ENCODE peak calls at places on chromosomes 2 and 18, in seven cellular contexts. S is A172; Q is CD4-positive, alpha-beta T cell; P is NCI-H1105; X is fibroblast of villous mesenchyme; V is naive B cell; G is stimulated activated CD8-positive, alpha-beta memory T cell treated with anti-CD3 and anti-CD28 coated beads, Interleukin-2, amount 100 ng/mL, for 48 hours. F is an unnamed sample.

GRCh38 chr2:105489168-105489878 is 90.5 kb upstream of the FHL2 start:
- DNase-seq in S (peak), Q (no peak), P (no peak), X (no peak), V (no peak), G (no peak), F (no peak)

GRCh38 chr2:20507166-20507692 is 60.4 kb downstream of the RHOB start:
- DNase-seq in S (peak), Q (no peak), P (no peak), X (peak), V (no peak), G (no peak), F (peak)

GRCh38 chr2:196187898-196188458 is 16.6 kb upstream of the STK17B start:
- DNase-seq in S (no peak), Q (no peak), P (no peak), X (no peak), V (no peak), G (no peak), F (no peak)

GRCh38 chr18:8741524-8741923 is 36.2 kb downstream of the MTCL1 start:
- DNase-seq in S (no peak), Q (no peak), P (peak), X (no peak), V (no peak), G (no peak), F (no peak)

GRCh38 chr2:45024600-45025291 is 15.5 kb upstream of the SIX2 start:
- DNase-seq in S (peak), Q (no peak), P (no peak), X (peak), V (no peak), G (no peak), F (no peak)

GRCh38 chr2:189204322-189204941 is 24.9 kb upstream of the COL5A2 start:
- DNase-seq in S (peak), Q (no peak), P (no peak), X (peak), V (no peak), G (no peak), F (no peak)

GRCh38 chr2:233312874-233313273 is 5.3 kb downstream of the SAG start:
- DNase-seq in S (no peak), Q (no peak), P (no peak), X (no peak), V (no peak), G (no peak), F (no peak)

GRCh38 chr2:158914731-158915130 is 53.7 kb upstream of the TANC1 start:
- DNase-seq in S (no peak), Q (no peak), P (no peak), X (no peak), V (no peak), G (no peak), F (no peak)

GRCh38 chr2:233929352-233929843 is 12.2 kb downstream of the TRPM8 start:
- DNase-seq in S (peak), Q (no peak), P (no peak), X (no peak), V (no peak), G (no peak), F (no peak)

GRCh38 chr2:57278451-57278850 is 768.2 kb upstream of the VRK2 start:
- DNase-seq in S (no peak), Q (no peak), P (no peak), X (no peak), V (no peak), G (no peak), F (no peak)

GRCh38 chr2:19819097-19820065 is 82.4 kb downstream of the TTC32 start:
- DNase-seq in S (peak), Q (no peak), P (no peak), X (peak), V (no peak), G (no peak), F (no peak)

GRCh38 chr2:25044011-25044410 is 2.1 kb downstream of the EFR3B start:
- DNase-seq in S (no peak), Q (no peak), P (no peak), X (no peak), V (no peak), G (no peak), F (no peak)

GRCh38 chr18:60794802-60795201 is 422.2 kb upstream of the MC4R start:
- DNase-seq in S (no peak), Q (no peak), P (no peak), X (no peak), V (no peak), G (no peak), F (no peak)

GRCh38 chr18:2597639-2598038 is 26.3 kb downstream of the NDC80 start:
- DNase-seq in S (no peak), Q (no peak), P (no peak), X (no peak), V (no peak), G (no peak), F (no peak)

F was measured in activated naive CD8-positive, alpha-beta T cell treated with anti-CD3 and anti-CD28 coated beads for 36 hours.